ENCODE peak calls at places on chromosomes 4 and X, in seven cellular contexts. I is Panc1, Q is stomach, H is esophagus muscularis mucosa, N is transverse colon, B is HepG2, J is breast epithelium. T is an unnamed sample.

GRCh38 chr4:166675411-166675810 is 558.9 kb downstream of the SPOCK3 start:
- DNase-seq in I (no peak), Q (no peak), H (no peak), N (no peak), B (no peak), J (no peak), T (no peak)

GRCh38 chr4:181559637-181560036 is 683.6 kb upstream of the TENM3 start:
- DNase-seq in I (no peak), Q (no peak), H (no peak), N (no peak), B (no peak), J (no peak), T (no peak)

GRCh38 chr4:24965627-24966026 is 52.8 kb upstream of the CCDC149 start:
- DNase-seq in I (no peak), Q (no peak), H (no peak), N (no peak), B (no peak), J (no peak), T (no peak)

GRCh38 chr4:57943672-57944071 is 833.5 kb upstream of the IGFBP7 start:
- DNase-seq in I (no peak), Q (no peak), H (no peak), N (no peak), B (no peak), J (no peak), T (no peak)

GRCh38 chr4:42412251-42412650 is 15.0 kb downstream of the SHISA3 start:
- DNase-seq in I (no peak), Q (no peak), H (no peak), N (no peak), B (no peak), J (no peak), T (no peak)

GRCh38 chrX:16903274-16904019 is 33.3 kb upstream of the RBBP7 start:
- DNase-seq in I (no peak), Q (no peak), H (no peak), N (no peak), B (no peak), J (no peak), T (no peak)

GRCh38 chr4:9765091-9765490 is 16.3 kb upstream of the DRD5 start:
- DNase-seq in I (peak), Q (peak), H (no peak), N (peak), B (peak), J (no peak), T (peak)

GRCh38 chr4:39975488-39976089 is 2.1 kb downstream of the PDS5A start:
- DNase-seq in I (no peak), Q (no peak), H (no peak), N (no peak), B (no peak), J (no peak), T (no peak)

GRCh38 chr4:145326491-145326890 is 146.1 kb upstream of the OTUD4 start:
- DNase-seq in I (no peak), Q (no peak), H (peak), N (no peak), B (no peak), J (no peak), T (no peak)

GRCh38 chr4:78612398-78613005 is 60.9 kb downstream of the ANXA3 start:
- DNase-seq in I (no peak), Q (no peak), H (no peak), N (peak), B (peak), J (no peak), T (peak)

GRCh38 chr4:2437475-2438215 is 18.9 kb downstream of the CFAP99 start:
- DNase-seq in I (no peak), Q (no peak), H (no peak), N (no peak), B (no peak), J (no peak), T (no peak)

GRCh38 chr4:21885241-21885640 is 63.3 kb downstream of the KCNIP4 start:
- DNase-seq in I (no peak), Q (no peak), H (no peak), N (no peak), B (no peak), J (no peak), T (no peak)

GRCh38 chrX:150693782-150694574 is 782 bp downstream of the MTMR1 start:
- DNase-seq in I (no peak), Q (peak), H (no peak), N (peak), B (peak), J (peak), T (peak)

GRCh38 chr4:125388653-125389052 is 73.9 kb downstream of the FAT4 start:
- DNase-seq in I (no peak), Q (no peak), H (no peak), N (no peak), B (no peak), J (no peak), T (no peak)

GRCh38 chr4:2063557-2064275 is 4.6 kb downstream of the NAT8L start:
- DNase-seq in I (no peak), Q (no peak), H (no peak), N (no peak), B (no peak), J (no peak), T (no peak)

GRCh38 chr4:172362569-172362968 is 549.4 kb downstream of the GALNTL6 start:
- DNase-seq in I (no peak), Q (no peak), H (no peak), N (no peak), B (no peak), J (no peak), T (no peak)

GRCh38 chrX:103398321-103398937 is 22.1 kb downstream of the BEX3 start:
- DNase-seq in I (no peak), Q (no peak), H (no peak), N (no peak), B (peak), J (no peak), T (no peak)

GRCh38 chrX:112053169-112053568 is 29.4 kb downstream of the TRPC5 start:
- DNase-seq in I (no peak), Q (no peak), H (no peak), N (no peak), B (no peak), J (no peak), T (no peak)

GRCh38 chr4:158829254-158829653 is 60.4 kb downstream of the FNIP2 start:
- DNase-seq in I (no peak), Q (no peak), H (no peak), N (no peak), B (no peak), J (no peak), T (no peak)

GRCh38 chr4:38711066-38711465 is 47.1 kb downstream of the KLF3 start:
- DNase-seq in I (no peak), Q (no peak), H (peak), N (no peak), B (no peak), J (no peak), T (no peak)

GRCh38 chr4:52051615-52052474 is 741 bp downstream of the SPATA18 start:
- DNase-seq in I (no peak), Q (peak), H (peak), N (peak), B (peak), J (peak), T (peak)

GRCh38 chr4:7291372-7292135 is 99.2 kb downstream of the SORCS2 start:
- DNase-seq in I (no peak), Q (no peak), H (no peak), N (peak), B (no peak), J (peak), T (no peak)

GRCh38 chr4:37244583-37245390 is at the start of gene NWD2:
- DNase-seq in I (no peak), Q (no peak), H (no peak), N (peak), B (no peak), J (no peak), T (no peak)

GRCh38 chr4:10003666-10004065 is 17.6 kb downstream of the SLC2A9 start:
- DNase-seq in I (no peak), Q (no peak), H (no peak), N (no peak), B (no peak), J (no peak), T (no peak)

GRCh38 chr4:152886201-152886600 is 49.9 kb upstream of the FHDC1 start:
- DNase-seq in I (no peak), Q (no peak), H (no peak), N (no peak), B (no peak), J (no peak), T (no peak)

GRCh38 chr4:151801547-151802516 is 41.0 kb upstream of the GATB start:
- DNase-seq in I (peak), Q (peak), H (no peak), N (peak), B (peak), J (no peak), T (peak)

GRCh38 chr4:174753031-174753430 is 76.0 kb downstream of the GLRA3 start:
- DNase-seq in I (no peak), Q (no peak), H (no peak), N (no peak), B (no peak), J (no peak), T (no peak)

GRCh38 chrX:13001961-13002671 is 27.2 kb downstream of the TMSB4X start:
- DNase-seq in I (no peak), Q (no peak), H (no peak), N (no peak), B (no peak), J (no peak), T (no peak)

GRCh38 chrX:1071351-1071750 is 141.1 kb downstream of the CRLF2 start:
- DNase-seq in I (no peak), Q (no peak), H (no peak), N (no peak), B (no peak), J (no peak), T (no peak)

GRCh38 chr4:27057053-27057452 is 196.4 kb downstream of the STIM2 start:
- DNase-seq in I (no peak), Q (no peak), H (peak), N (peak), B (no peak), J (no peak), T (no peak)

GRCh38 chr4:70704333-70705145 is 16.2 kb downstream of the UTP3 start:
- DNase-seq in I (no peak), Q (peak), H (peak), N (peak), B (peak), J (peak), T (peak)

DNA sequence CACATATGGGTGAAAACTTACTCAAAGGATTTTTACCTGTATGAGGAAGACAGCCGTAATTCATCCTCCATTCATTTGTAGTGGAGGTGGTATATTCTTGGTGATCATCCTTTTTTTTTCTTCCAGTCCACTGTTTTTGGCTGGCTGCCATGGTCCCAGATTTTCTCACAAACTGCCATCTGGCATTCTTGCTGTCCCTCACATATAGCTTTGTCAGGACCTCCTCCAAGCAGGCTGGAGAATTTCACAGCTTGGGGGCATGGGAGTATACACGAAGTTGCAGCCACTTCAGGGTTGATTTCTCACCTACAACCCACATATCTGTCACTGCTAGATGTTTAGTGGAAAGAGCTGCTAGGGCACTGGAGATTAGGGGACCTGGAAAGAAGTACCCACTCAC is 401.0 kb downstream of the IL1RAPL1 start:
- DNase-seq in I (no peak), Q (peak), H (no peak), N (no peak), B (no peak), J (no peak), T (no peak)
- TF ChIP-seq POLR2AphosphoS5 in I (no peak), Q (no peak), H (no peak), N (no peak), B (no peak), J (no peak), T (no peak)

DNA sequence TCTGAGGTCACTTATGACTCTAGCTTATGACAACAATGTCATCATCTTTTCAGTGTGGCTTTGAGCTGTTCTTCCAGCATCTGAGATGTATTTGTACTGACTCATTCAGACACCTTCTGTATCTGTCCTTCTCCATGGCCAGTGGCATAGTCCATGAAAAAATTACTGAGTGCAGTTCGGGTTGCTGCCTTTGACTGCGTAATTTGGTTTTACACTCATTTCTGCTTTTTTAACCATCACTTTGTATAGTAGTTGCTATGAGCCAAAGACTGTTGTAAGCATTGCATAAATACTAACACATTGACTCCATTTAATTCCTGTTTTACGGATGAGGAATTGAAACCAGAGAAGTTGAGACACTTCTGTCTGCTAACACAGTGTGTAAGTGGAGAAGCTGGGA is 190.7 kb upstream of the MID1 start:
- DNase-seq in I (no peak), Q (no peak), H (no peak), N (no peak), B (no peak), J (no peak), T (no peak)
- TF ChIP-seq CTCF in I (no peak), Q (no peak), H (no peak), N (no peak), B (no peak), J (no peak), T (no peak)

GRCh38 chr4:48509543-48509942 is 19.5 kb downstream of the ZAR1 start:
- DNase-seq in I (no peak), Q (no peak), H (no peak), N (no peak), B (no peak), J (no peak), T (no peak)
- TF ChIP-seq POLR2AphosphoS5 in I (no peak), Q (no peak), H (no peak), N (no peak), B (no peak), J (no peak), T (no peak)

GRCh38 chr4:15001248-15001824 is 945 bp upstream of the CPEB2 start:
- DNase-seq in I (no peak), Q (peak), H (peak), N (peak), B (peak), J (peak), T (peak)
- TF ChIP-seq CTCF in I (no peak), Q (no peak), H (no peak), N (no peak), B (peak), J (no peak), T (no peak)

GRCh38 chr4:168679397-168680176 is 182.7 kb downstream of the PALLD start:
- DNase-seq in I (peak), Q (no peak), H (no peak), N (no peak), B (peak), J (no peak), T (peak)
- TF ChIP-seq POLR2AphosphoS5 in I (no peak), Q (no peak), H (no peak), N (no peak), B (no peak), J (no peak), T (peak)

DNA sequence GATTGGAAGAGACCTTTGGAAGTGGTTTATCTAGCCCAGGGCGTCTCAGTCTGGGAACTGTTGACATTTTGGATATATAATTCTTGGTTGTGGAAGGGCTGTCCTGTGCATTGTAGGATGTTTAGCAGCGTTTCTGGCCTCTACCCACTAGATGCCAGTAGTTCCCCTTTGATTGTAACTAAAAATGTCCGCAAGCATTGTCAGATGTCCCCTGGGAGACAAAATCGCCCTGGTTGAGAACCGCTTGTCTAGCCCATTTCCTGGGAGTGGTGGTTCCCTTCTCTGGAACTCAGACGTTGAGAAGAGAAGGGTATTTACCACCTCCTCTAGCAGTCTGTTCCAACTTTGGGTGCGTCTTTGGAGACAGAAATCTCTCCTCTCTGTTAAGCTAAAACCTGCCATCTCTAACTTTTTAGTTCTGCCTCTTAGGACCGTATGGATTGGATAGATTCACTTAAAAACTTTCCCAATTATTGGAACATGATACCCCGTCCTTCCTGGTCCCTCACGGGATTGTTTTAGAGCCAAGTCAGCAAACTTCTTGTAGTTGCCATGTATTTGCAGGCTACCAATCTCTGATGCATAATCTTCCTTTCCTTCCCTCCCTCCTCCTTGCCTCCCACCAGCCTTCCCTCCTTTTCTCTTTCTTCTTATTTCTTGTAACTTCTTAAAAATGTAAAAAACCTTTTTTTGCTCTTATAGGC is 13.9 kb downstream of the TMEM165 start:
- DNase-seq in I (no peak), Q (no peak), H (no peak), N (no peak), B (no peak), J (no peak), T (no peak)
- TF ChIP-seq CTCF in I (peak), Q (no peak), H (no peak), N (no peak), B (peak), J (no peak), T (no peak)

GRCh38 chrX:39762266-39762841 is 335.4 kb downstream of the BCOR start:
- DNase-seq in I (no peak), Q (no peak), H (no peak), N (no peak), B (no peak), J (no peak), T (no peak)
- TF ChIP-seq POLR2AphosphoS5 in I (no peak), Q (no peak), H (no peak), N (peak), B (no peak), J (no peak), T (no peak)

T was measured in prostate gland.